ENCODE peak calls at places on chromosome 22, in nine cellular contexts. One of them, this sample, is unnamed.

GRCh38 chr22:24763872-24764485 is 10.5 kb downstream of the PIWIL3 start:
- DNase-seq in heart left ventricle: no peak
- DNase-seq in pancreas: no peak
- DNase-seq in H9: peak; percentile 39
- DNase-seq in iPS DF 6.9: no peak
- DNase-seq in spleen: no peak
- DNase-seq in fibroblast of lung: no peak
- DNase-seq in aorta: no peak
- DNase-seq in cardiac muscle cell: no peak
- DNase-seq in this sample: no peak

GRCh38 chr22:20904008-20904979 is 12.9 kb upstream of the CRKL start:
- DNase-seq in heart left ventricle: no peak
- DNase-seq in pancreas: no peak
- DNase-seq in H9: no peak
- DNase-seq in iPS DF 6.9: no peak
- DNase-seq in spleen: no peak
- DNase-seq in fibroblast of lung: peak; percentile 99
- DNase-seq in aorta: no peak
- DNase-seq in cardiac muscle cell: no peak
- DNase-seq in this sample: no peak

GRCh38 chr22:44337658-44338004 is 24.9 kb upstream of the SHISAL1 start:
- DNase-seq in heart left ventricle: no peak
- DNase-seq in pancreas: no peak
- DNase-seq in H9: peak; percentile 53
- DNase-seq in iPS DF 6.9: no peak
- DNase-seq in spleen: no peak
- DNase-seq in fibroblast of lung: peak; percentile 53
- DNase-seq in aorta: peak; percentile 72
- DNase-seq in cardiac muscle cell: peak; percentile 47
- DNase-seq in this sample: no peak

GRCh38 chr22:30502911-30503310 is 2.6 kb downstream of the SEC14L4 start:
- DNase-seq in heart left ventricle: no peak
- DNase-seq in pancreas: no peak
- DNase-seq in H9: no peak
- DNase-seq in iPS DF 6.9: no peak
- DNase-seq in spleen: no peak
- DNase-seq in fibroblast of lung: no peak
- DNase-seq in aorta: no peak
- DNase-seq in cardiac muscle cell: no peak
- DNase-seq in this sample: no peak

GRCh38 chr22:19497245-19497644 is 17.5 kb downstream of the CDC45 start:
- DNase-seq in heart left ventricle: no peak
- DNase-seq in pancreas: no peak
- DNase-seq in H9: no peak
- DNase-seq in iPS DF 6.9: no peak
- DNase-seq in spleen: no peak
- DNase-seq in fibroblast of lung: peak; percentile 78
- DNase-seq in aorta: no peak
- DNase-seq in cardiac muscle cell: no peak
- DNase-seq in this sample: no peak

GRCh38 chr22:19840059-19840458 is 14.6 kb downstream of the GNB1L start:
- DNase-seq in heart left ventricle: no peak
- DNase-seq in pancreas: no peak
- DNase-seq in H9: no peak
- DNase-seq in iPS DF 6.9: no peak
- DNase-seq in spleen: no peak
- DNase-seq in fibroblast of lung: no peak
- DNase-seq in aorta: no peak
- DNase-seq in cardiac muscle cell: no peak
- DNase-seq in this sample: no peak

GRCh38 chr22:19066531-19067271 is 55.5 kb downstream of the DGCR2 start:
- DNase-seq in heart left ventricle: no peak
- DNase-seq in pancreas: no peak
- DNase-seq in H9: no peak
- DNase-seq in iPS DF 6.9: no peak
- DNase-seq in spleen: peak; percentile 44
- DNase-seq in fibroblast of lung: peak; percentile 58
- DNase-seq in aorta: no peak
- DNase-seq in cardiac muscle cell: no peak
- DNase-seq in this sample: no peak

GRCh38 chr22:24191893-24192292 is 10.6 kb downstream of the SUSD2 start:
- DNase-seq in heart left ventricle: no peak
- DNase-seq in pancreas: no peak
- DNase-seq in H9: no peak
- DNase-seq in iPS DF 6.9: no peak
- DNase-seq in spleen: no peak
- DNase-seq in fibroblast of lung: no peak
- DNase-seq in aorta: no peak
- DNase-seq in cardiac muscle cell: no peak
- DNase-seq in this sample: no peak

GRCh38 chr22:50340157-50340879 is 2.8 kb upstream of the PPP6R2 start:
- DNase-seq in heart left ventricle: peak; percentile 14
- DNase-seq in pancreas: no peak
- DNase-seq in H9: no peak
- DNase-seq in iPS DF 6.9: no peak
- DNase-seq in spleen: no peak
- DNase-seq in fibroblast of lung: no peak
- DNase-seq in aorta: no peak
- DNase-seq in cardiac muscle cell: peak; percentile 48
- DNase-seq in this sample: no peak

GRCh38 chr22:24444251-24444650 is 16.9 kb downstream of the ADORA2A start:
- DNase-seq in heart left ventricle: no peak
- DNase-seq in pancreas: no peak
- DNase-seq in H9: no peak
- DNase-seq in iPS DF 6.9: no peak
- DNase-seq in spleen: no peak
- DNase-seq in fibroblast of lung: no peak
- DNase-seq in aorta: no peak
- DNase-seq in cardiac muscle cell: no peak
- DNase-seq in this sample: no peak

GRCh38 chr22:31247726-31248125 is 35.6 kb downstream of the LIMK2 start:
- DNase-seq in heart left ventricle: no peak
- DNase-seq in pancreas: no peak
- DNase-seq in H9: no peak
- DNase-seq in iPS DF 6.9: no peak
- DNase-seq in spleen: no peak
- DNase-seq in fibroblast of lung: no peak
- DNase-seq in aorta: no peak
- DNase-seq in cardiac muscle cell: no peak
- DNase-seq in this sample: no peak

GRCh38 chr22:35564975-35565867 is 24.6 kb downstream of the RASD2 start:
- DNase-seq in heart left ventricle: no peak
- DNase-seq in pancreas: no peak
- DNase-seq in H9: no peak
- DNase-seq in iPS DF 6.9: no peak
- DNase-seq in spleen: no peak
- DNase-seq in fibroblast of lung: peak; percentile 56
- DNase-seq in aorta: no peak
- DNase-seq in cardiac muscle cell: no peak
- DNase-seq in this sample: no peak

GRCh38 chr22:31635638-31636306 is 26.2 kb downstream of the PISD start:
- DNase-seq in heart left ventricle: no peak
- DNase-seq in pancreas: no peak
- DNase-seq in H9: no peak
- DNase-seq in iPS DF 6.9: no peak
- DNase-seq in spleen: no peak
- DNase-seq in fibroblast of lung: no peak
- DNase-seq in aorta: no peak
- DNase-seq in cardiac muscle cell: no peak
- DNase-seq in this sample: no peak

GRCh38 chr22:44199866-44200265 is 19.1 kb downstream of the PARVG start:
- DNase-seq in heart left ventricle: no peak
- DNase-seq in pancreas: peak; percentile 33
- DNase-seq in H9: no peak
- DNase-seq in iPS DF 6.9: no peak
- DNase-seq in spleen: no peak
- DNase-seq in fibroblast of lung: no peak
- DNase-seq in aorta: no peak
- DNase-seq in cardiac muscle cell: no peak
- DNase-seq in this sample: no peak

DNA sequence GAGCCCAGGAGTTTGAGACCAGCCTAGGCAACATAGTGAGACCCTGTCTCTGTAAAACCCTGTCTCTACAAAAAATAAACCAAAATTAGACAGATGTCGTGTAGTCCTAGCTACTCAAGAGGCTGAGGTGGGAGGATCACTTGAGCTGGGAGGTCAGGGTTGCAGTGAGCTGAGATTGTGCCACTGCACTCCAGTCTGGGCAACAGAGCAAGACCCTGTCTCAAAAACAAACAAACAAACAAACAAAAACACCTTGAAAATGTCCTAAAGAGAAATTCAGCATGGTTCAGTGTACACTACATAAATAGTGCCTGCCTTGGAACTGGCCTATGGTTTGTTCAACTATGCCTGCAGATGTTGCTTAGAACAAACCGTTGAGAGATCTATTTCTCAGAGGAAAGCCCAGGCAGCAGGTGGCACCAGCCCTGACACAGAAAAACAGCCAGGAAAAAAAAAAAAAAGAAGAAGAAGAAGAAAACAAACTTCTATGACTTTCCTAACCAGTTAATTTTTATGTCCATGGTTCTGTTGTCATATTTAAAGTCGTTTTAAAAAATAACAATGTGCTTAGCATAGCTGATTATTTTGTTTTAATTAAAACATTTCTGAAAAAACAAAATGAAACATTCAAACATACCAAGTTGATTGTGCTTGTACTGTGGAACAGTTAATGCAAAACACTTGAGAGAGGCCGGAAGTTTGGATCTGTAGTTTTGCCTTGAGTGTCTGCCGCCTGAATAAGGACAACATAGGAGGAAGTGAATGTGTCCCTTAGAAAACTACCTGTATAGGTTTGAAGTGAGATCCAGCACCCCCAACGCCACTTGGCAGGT is 5.4 kb downstream of the KREMEN1 start:
- DNase-seq in heart left ventricle: no peak
- DNase-seq in pancreas: no peak
- DNase-seq in H9: no peak
- DNase-seq in iPS DF 6.9: no peak
- DNase-seq in spleen: no peak
- DNase-seq in fibroblast of lung: no peak
- DNase-seq in aorta: no peak
- DNase-seq in cardiac muscle cell: no peak
- DNase-seq in this sample: no peak
- H3K27ac ChIP-seq in heart left ventricle: peak overlapping the region; percentile 61
- H3K27ac ChIP-seq in pancreas: no peak overlapping the region
- H3K27ac ChIP-seq in H9: no peak overlapping the region
- H3K27ac ChIP-seq in iPS DF 6.9: no peak overlapping the region
- H3K27ac ChIP-seq in spleen: no peak overlapping the region
- H3K27ac ChIP-seq in fibroblast of lung: no peak overlapping the region
- H3K27ac ChIP-seq in aorta: no peak overlapping the region
- H3K27ac ChIP-seq in cardiac muscle cell: peak overlapping the region; percentile 12
- H3K27ac ChIP-seq in this sample: no peak overlapping the region

DNA sequence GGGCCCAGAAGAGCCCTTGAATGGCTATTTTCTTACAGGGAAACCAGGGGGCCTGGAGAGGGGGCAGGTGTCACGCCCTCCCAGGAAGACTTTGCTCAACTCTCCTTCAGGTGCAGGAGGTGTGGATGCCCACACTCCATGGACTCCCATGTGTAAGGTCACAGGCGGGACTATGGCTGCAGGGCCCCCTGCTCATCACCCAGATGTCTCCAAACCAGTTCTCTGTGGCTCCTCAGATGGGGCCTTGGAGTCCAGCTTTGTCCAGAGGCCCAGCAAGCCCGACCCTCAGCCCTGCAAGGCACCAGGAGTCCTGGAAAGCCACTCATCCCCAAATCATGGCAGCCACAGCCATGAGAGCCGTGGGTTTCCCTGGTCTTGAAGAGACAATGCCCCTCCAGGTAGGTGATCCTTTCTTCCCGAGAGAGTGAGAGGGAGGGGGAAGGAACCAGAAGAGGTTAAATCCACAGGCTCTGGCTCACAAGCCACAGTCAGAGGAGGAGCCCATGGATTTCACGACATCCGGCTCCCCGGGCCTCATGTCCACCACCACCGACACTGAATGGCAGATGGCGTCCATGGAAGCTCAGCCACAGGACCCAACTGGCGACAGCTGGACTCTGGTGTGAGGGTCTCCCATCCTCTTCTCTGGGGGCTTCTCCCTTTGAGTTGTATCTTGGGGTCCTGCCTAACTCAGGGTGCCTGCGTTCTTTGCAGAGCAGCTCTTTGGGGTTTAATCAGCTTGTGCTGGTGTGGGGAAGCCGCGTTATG is 620.5 kb downstream of the BRD1 start:
- DNase-seq in heart left ventricle: peak; percentile 17
- DNase-seq in pancreas: peak; percentile 6
- DNase-seq in H9: peak; percentile 20
- DNase-seq in iPS DF 6.9: no peak
- DNase-seq in spleen: peak; percentile 40
- DNase-seq in fibroblast of lung: no peak
- DNase-seq in aorta: no peak
- DNase-seq in cardiac muscle cell: no peak
- DNase-seq in this sample: no peak
- H3K27me3 ChIP-seq in heart left ventricle: peaks cover 13% of the 10 kb centered on the region
- H3K27me3 ChIP-seq in pancreas: no peaks in the 10 kb centered on the region
- H3K27me3 ChIP-seq in H9: no peaks in the 10 kb centered on the region
- H3K27me3 ChIP-seq in iPS DF 6.9: no peaks in the 10 kb centered on the region
- H3K27me3 ChIP-seq in spleen: no peaks in the 10 kb centered on the region
- H3K27me3 ChIP-seq in fibroblast of lung: no peaks in the 10 kb centered on the region
- H3K27me3 ChIP-seq in aorta: no peaks in the 10 kb centered on the region
- H3K27me3 ChIP-seq in cardiac muscle cell: no peaks in the 10 kb centered on the region
- H3K27me3 ChIP-seq in this sample: no peaks in the 10 kb centered on the region

GRCh38 chr22:17739196-17739975 is 34.9 kb downstream of the BID start:
- DNase-seq in heart left ventricle: no peak
- DNase-seq in pancreas: no peak
- DNase-seq in H9: no peak
- DNase-seq in iPS DF 6.9: no peak
- DNase-seq in spleen: no peak
- DNase-seq in fibroblast of lung: no peak
- DNase-seq in aorta: no peak
- DNase-seq in cardiac muscle cell: no peak
- DNase-seq in this sample: no peak
- H3K27ac ChIP-seq in heart left ventricle: no peak overlapping the region
- H3K27ac ChIP-seq in pancreas: no peak overlapping the region
- H3K27ac ChIP-seq in H9: no peak overlapping the region
- H3K27ac ChIP-seq in iPS DF 6.9: no peak overlapping the region
- H3K27ac ChIP-seq in spleen: no peak overlapping the region
- H3K27ac ChIP-seq in fibroblast of lung: no peak overlapping the region
- H3K27ac ChIP-seq in aorta: no peak overlapping the region
- H3K27ac ChIP-seq in cardiac muscle cell: no peak overlapping the region
- H3K27ac ChIP-seq in this sample: no peak overlapping the region

DNA sequence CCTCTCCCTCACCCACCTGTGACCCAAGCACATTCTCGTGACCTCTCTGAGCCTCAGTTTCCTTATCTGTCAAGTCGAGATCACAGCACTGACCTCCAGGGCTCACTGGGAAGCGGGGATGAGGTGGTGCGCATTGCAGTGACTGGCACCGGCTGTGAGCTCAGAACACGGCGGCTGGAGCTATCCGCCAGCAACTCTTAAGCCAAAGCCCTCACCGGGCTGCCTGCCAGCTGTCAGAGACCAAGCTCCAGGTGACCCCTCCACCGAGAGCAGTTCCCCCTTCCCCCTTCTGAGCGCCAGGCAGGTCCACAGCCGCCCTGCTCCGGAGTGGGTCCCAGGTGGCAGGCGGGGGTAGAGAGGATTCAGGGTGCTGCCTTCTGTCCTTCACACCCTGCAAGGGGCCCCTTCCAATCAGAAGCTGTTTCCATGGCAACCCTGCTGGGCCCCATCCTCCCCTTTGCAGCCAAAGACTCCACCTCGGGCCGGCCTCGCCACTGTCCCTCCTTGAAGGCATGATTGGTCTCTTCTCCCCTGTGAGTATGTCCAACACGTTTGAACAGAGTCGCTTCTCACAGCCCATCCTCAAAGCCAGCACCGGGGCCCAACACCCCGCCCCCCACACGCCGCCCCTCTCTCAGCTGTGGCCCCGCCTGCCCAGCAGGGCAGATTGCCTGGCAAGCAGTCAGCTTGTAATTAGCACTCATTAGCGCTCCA is 98.8 kb downstream of the WNT7B start:
- DNase-seq in heart left ventricle: peak; percentile 64
- DNase-seq in pancreas: no peak
- DNase-seq in H9: peak; percentile 32
- DNase-seq in iPS DF 6.9: no peak
- DNase-seq in spleen: peak; percentile 54
- DNase-seq in fibroblast of lung: no peak
- DNase-seq in aorta: no peak
- DNase-seq in cardiac muscle cell: peak; percentile 34
- DNase-seq in this sample: no peak
- H3K27me3 ChIP-seq in heart left ventricle: peaks cover 50% of the 10 kb centered on the region
- H3K27me3 ChIP-seq in pancreas: no peaks in the 10 kb centered on the region
- H3K27me3 ChIP-seq in H9: peaks cover 3% of the 10 kb centered on the region
- H3K27me3 ChIP-seq in iPS DF 6.9: peaks cover 11% of the 10 kb centered on the region
- H3K27me3 ChIP-seq in spleen: no peaks in the 10 kb centered on the region
- H3K27me3 ChIP-seq in fibroblast of lung: peaks cover 19% of the 10 kb centered on the region
- H3K27me3 ChIP-seq in aorta: no peaks in the 10 kb centered on the region
- H3K27me3 ChIP-seq in cardiac muscle cell: peaks cover 85% of the 10 kb centered on the region
- H3K27me3 ChIP-seq in this sample: no peaks in the 10 kb centered on the region

This sample was measured in CD4-positive, alpha-beta memory T cell.